ENCODE peak calls at places on chromosomes 1 and 21, in six cellular contexts. One of them, this sample, is unnamed.

GRCh38 chr21:45868086-45868485 is 113.5 kb upstream of the COL6A1 start:
- DNase-seq in ureter: peak
- DNase-seq in GM12892: no peak
- DNase-seq in Kasumi-1: no peak
- DNase-seq in activated CD4-positive, alpha-beta T cell treated with anti-CD3 and anti-CD28 coated beads, Interleukin-2, amount 10 ng/mL, durations not matched to agents 7 days and 5 days: no peak
- DNase-seq in activated naive CD8-positive, alpha-beta T cell treated with anti-CD3 and anti-CD28 coated beads, Interleukin-2, amount 50 U/mL, for 24 hours: no peak
- DNase-seq in this sample: no peak

GRCh38 chr1:151711044-151711800 is 5.4 kb downstream of the CELF3 start:
- DNase-seq in activated naive CD8-positive, alpha-beta T cell treated with anti-CD3 and anti-CD28 coated beads, Interleukin-2, amount 50 U/mL, for 24 hours: no peak
- DNase-seq in ureter: no peak
- DNase-seq in activated CD4-positive, alpha-beta T cell treated with anti-CD3 and anti-CD28 coated beads, Interleukin-2, amount 10 ng/mL, durations not matched to agents 7 days and 5 days: no peak
- DNase-seq in GM12892: no peak
- DNase-seq in Kasumi-1: no peak
- DNase-seq in this sample: no peak

GRCh38 chr1:42784946-42785693 is at the start of gene TMEM269:
- DNase-seq in ureter: peak
- DNase-seq in activated naive CD8-positive, alpha-beta T cell treated with anti-CD3 and anti-CD28 coated beads, Interleukin-2, amount 50 U/mL, for 24 hours: peak
- DNase-seq in Kasumi-1: no peak
- DNase-seq in activated CD4-positive, alpha-beta T cell treated with anti-CD3 and anti-CD28 coated beads, Interleukin-2, amount 10 ng/mL, durations not matched to agents 7 days and 5 days: peak
- DNase-seq in GM12892: no peak
- DNase-seq in this sample: peak

GRCh38 chr1:182484531-182485257 is 34.7 kb downstream of the RGSL1 start:
- DNase-seq in ureter: no peak
- DNase-seq in activated naive CD8-positive, alpha-beta T cell treated with anti-CD3 and anti-CD28 coated beads, Interleukin-2, amount 50 U/mL, for 24 hours: peak
- DNase-seq in Kasumi-1: peak
- DNase-seq in GM12892: peak
- DNase-seq in activated CD4-positive, alpha-beta T cell treated with anti-CD3 and anti-CD28 coated beads, Interleukin-2, amount 10 ng/mL, durations not matched to agents 7 days and 5 days: no peak
- DNase-seq in this sample: no peak

GRCh38 chr1:221334082-221334481 is 407.8 kb downstream of the DUSP10 start:
- DNase-seq in activated CD4-positive, alpha-beta T cell treated with anti-CD3 and anti-CD28 coated beads, Interleukin-2, amount 10 ng/mL, durations not matched to agents 7 days and 5 days: no peak
- DNase-seq in activated naive CD8-positive, alpha-beta T cell treated with anti-CD3 and anti-CD28 coated beads, Interleukin-2, amount 50 U/mL, for 24 hours: no peak
- DNase-seq in Kasumi-1: peak
- DNase-seq in GM12892: no peak
- DNase-seq in ureter: no peak
- DNase-seq in this sample: peak

GRCh38 chr1:20484526-20485462 is 1.2 kb downstream of the CAMK2N1 start:
- DNase-seq in Kasumi-1: no peak
- DNase-seq in activated naive CD8-positive, alpha-beta T cell treated with anti-CD3 and anti-CD28 coated beads, Interleukin-2, amount 50 U/mL, for 24 hours: no peak
- DNase-seq in GM12892: no peak
- DNase-seq in activated CD4-positive, alpha-beta T cell treated with anti-CD3 and anti-CD28 coated beads, Interleukin-2, amount 10 ng/mL, durations not matched to agents 7 days and 5 days: no peak
- DNase-seq in ureter: no peak
- DNase-seq in this sample: peak

GRCh38 chr1:198465201-198466144 is 75.0 kb downstream of the ATP6V1G3 start:
- DNase-seq in Kasumi-1: peak
- DNase-seq in activated CD4-positive, alpha-beta T cell treated with anti-CD3 and anti-CD28 coated beads, Interleukin-2, amount 10 ng/mL, durations not matched to agents 7 days and 5 days: no peak
- DNase-seq in activated naive CD8-positive, alpha-beta T cell treated with anti-CD3 and anti-CD28 coated beads, Interleukin-2, amount 50 U/mL, for 24 hours: no peak
- DNase-seq in GM12892: no peak
- DNase-seq in ureter: no peak
- DNase-seq in this sample: peak

GRCh38 chr1:228830954-228831481 is 95.7 kb downstream of the RHOU start:
- DNase-seq in GM12892: peak
- DNase-seq in ureter: no peak
- DNase-seq in activated naive CD8-positive, alpha-beta T cell treated with anti-CD3 and anti-CD28 coated beads, Interleukin-2, amount 50 U/mL, for 24 hours: no peak
- DNase-seq in activated CD4-positive, alpha-beta T cell treated with anti-CD3 and anti-CD28 coated beads, Interleukin-2, amount 10 ng/mL, durations not matched to agents 7 days and 5 days: no peak
- DNase-seq in Kasumi-1: no peak
- DNase-seq in this sample: no peak

GRCh38 chr1:247906504-247907047 is 11.2 kb downstream of the OR2W3 start:
- DNase-seq in Kasumi-1: peak
- DNase-seq in GM12892: no peak
- DNase-seq in ureter: no peak
- DNase-seq in activated naive CD8-positive, alpha-beta T cell treated with anti-CD3 and anti-CD28 coated beads, Interleukin-2, amount 50 U/mL, for 24 hours: no peak
- DNase-seq in activated CD4-positive, alpha-beta T cell treated with anti-CD3 and anti-CD28 coated beads, Interleukin-2, amount 10 ng/mL, durations not matched to agents 7 days and 5 days: no peak
- DNase-seq in this sample: peak

GRCh38 chr1:201275266-201275666 is 8.0 kb upstream of the PKP1 start:
- DNase-seq in Kasumi-1: no peak
- DNase-seq in activated naive CD8-positive, alpha-beta T cell treated with anti-CD3 and anti-CD28 coated beads, Interleukin-2, amount 50 U/mL, for 24 hours: no peak
- DNase-seq in GM12892: no peak
- DNase-seq in ureter: peak
- DNase-seq in activated CD4-positive, alpha-beta T cell treated with anti-CD3 and anti-CD28 coated beads, Interleukin-2, amount 10 ng/mL, durations not matched to agents 7 days and 5 days: no peak
- DNase-seq in this sample: no peak

GRCh38 chr1:2412773-2413494 is 570 bp upstream of the PEX10 start:
- DNase-seq in activated CD4-positive, alpha-beta T cell treated with anti-CD3 and anti-CD28 coated beads, Interleukin-2, amount 10 ng/mL, durations not matched to agents 7 days and 5 days: peak
- DNase-seq in GM12892: peak
- DNase-seq in Kasumi-1: peak
- DNase-seq in ureter: no peak
- DNase-seq in activated naive CD8-positive, alpha-beta T cell treated with anti-CD3 and anti-CD28 coated beads, Interleukin-2, amount 50 U/mL, for 24 hours: peak
- DNase-seq in this sample: no peak

GRCh38 chr1:20712210-20712577 is 5.6 kb downstream of the KIF17 start:
- DNase-seq in ureter: no peak
- DNase-seq in Kasumi-1: no peak
- DNase-seq in activated CD4-positive, alpha-beta T cell treated with anti-CD3 and anti-CD28 coated beads, Interleukin-2, amount 10 ng/mL, durations not matched to agents 7 days and 5 days: no peak
- DNase-seq in activated naive CD8-positive, alpha-beta T cell treated with anti-CD3 and anti-CD28 coated beads, Interleukin-2, amount 50 U/mL, for 24 hours: no peak
- DNase-seq in GM12892: no peak
- DNase-seq in this sample: no peak

GRCh38 chr1:172990598-172991215 is 60.0 kb downstream of the TNFSF18 start:
- DNase-seq in Kasumi-1: no peak
- DNase-seq in activated naive CD8-positive, alpha-beta T cell treated with anti-CD3 and anti-CD28 coated beads, Interleukin-2, amount 50 U/mL, for 24 hours: no peak
- DNase-seq in activated CD4-positive, alpha-beta T cell treated with anti-CD3 and anti-CD28 coated beads, Interleukin-2, amount 10 ng/mL, durations not matched to agents 7 days and 5 days: no peak
- DNase-seq in GM12892: no peak
- DNase-seq in ureter: no peak
- DNase-seq in this sample: peak

GRCh38 chr1:90614872-90615271 is 102.2 kb downstream of the BARHL2 start:
- DNase-seq in Kasumi-1: peak
- DNase-seq in GM12892: no peak
- DNase-seq in activated CD4-positive, alpha-beta T cell treated with anti-CD3 and anti-CD28 coated beads, Interleukin-2, amount 10 ng/mL, durations not matched to agents 7 days and 5 days: no peak
- DNase-seq in ureter: no peak
- DNase-seq in activated naive CD8-positive, alpha-beta T cell treated with anti-CD3 and anti-CD28 coated beads, Interleukin-2, amount 50 U/mL, for 24 hours: no peak
- DNase-seq in this sample: no peak

GRCh38 chr1:236558069-236558468 is 34.3 kb downstream of the LGALS8 start:
- DNase-seq in GM12892: no peak
- DNase-seq in ureter: no peak
- DNase-seq in Kasumi-1: no peak
- DNase-seq in activated CD4-positive, alpha-beta T cell treated with anti-CD3 and anti-CD28 coated beads, Interleukin-2, amount 10 ng/mL, durations not matched to agents 7 days and 5 days: no peak
- DNase-seq in activated naive CD8-positive, alpha-beta T cell treated with anti-CD3 and anti-CD28 coated beads, Interleukin-2, amount 50 U/mL, for 24 hours: no peak
- DNase-seq in this sample: no peak

GRCh38 chr1:96145486-96145885 is 576.1 kb upstream of the PTBP2 start:
- DNase-seq in activated naive CD8-positive, alpha-beta T cell treated with anti-CD3 and anti-CD28 coated beads, Interleukin-2, amount 50 U/mL, for 24 hours: no peak
- DNase-seq in GM12892: no peak
- DNase-seq in activated CD4-positive, alpha-beta T cell treated with anti-CD3 and anti-CD28 coated beads, Interleukin-2, amount 10 ng/mL, durations not matched to agents 7 days and 5 days: no peak
- DNase-seq in Kasumi-1: no peak
- DNase-seq in ureter: no peak
- DNase-seq in this sample: no peak

GRCh38 chr1:230167419-230167852 is 100.4 kb downstream of the GALNT2 start:
- DNase-seq in activated naive CD8-positive, alpha-beta T cell treated with anti-CD3 and anti-CD28 coated beads, Interleukin-2, amount 50 U/mL, for 24 hours: peak
- DNase-seq in GM12892: peak
- DNase-seq in Kasumi-1: peak
- DNase-seq in activated CD4-positive, alpha-beta T cell treated with anti-CD3 and anti-CD28 coated beads, Interleukin-2, amount 10 ng/mL, durations not matched to agents 7 days and 5 days: peak
- DNase-seq in ureter: peak
- DNase-seq in this sample: peak

GRCh38 chr1:205929812-205930577 is 13.3 kb downstream of the SLC26A9 start:
- DNase-seq in GM12892: no peak
- DNase-seq in Kasumi-1: no peak
- DNase-seq in activated CD4-positive, alpha-beta T cell treated with anti-CD3 and anti-CD28 coated beads, Interleukin-2, amount 10 ng/mL, durations not matched to agents 7 days and 5 days: no peak
- DNase-seq in activated naive CD8-positive, alpha-beta T cell treated with anti-CD3 and anti-CD28 coated beads, Interleukin-2, amount 50 U/mL, for 24 hours: no peak
- DNase-seq in ureter: no peak
- DNase-seq in this sample: no peak

GRCh38 chr1:119449964-119450363 is 35.0 kb downstream of the HSD3B2 start:
- DNase-seq in activated naive CD8-positive, alpha-beta T cell treated with anti-CD3 and anti-CD28 coated beads, Interleukin-2, amount 50 U/mL, for 24 hours: no peak
- DNase-seq in ureter: no peak
- DNase-seq in Kasumi-1: peak
- DNase-seq in GM12892: no peak
- DNase-seq in activated CD4-positive, alpha-beta T cell treated with anti-CD3 and anti-CD28 coated beads, Interleukin-2, amount 10 ng/mL, durations not matched to agents 7 days and 5 days: no peak
- DNase-seq in this sample: no peak

GRCh38 chr21:35428489-35428888 is 379.4 kb upstream of the RUNX1 start:
- DNase-seq in activated naive CD8-positive, alpha-beta T cell treated with anti-CD3 and anti-CD28 coated beads, Interleukin-2, amount 50 U/mL, for 24 hours: peak
- DNase-seq in Kasumi-1: peak
- DNase-seq in GM12892: no peak
- DNase-seq in activated CD4-positive, alpha-beta T cell treated with anti-CD3 and anti-CD28 coated beads, Interleukin-2, amount 10 ng/mL, durations not matched to agents 7 days and 5 days: peak
- DNase-seq in ureter: no peak
- DNase-seq in this sample: no peak

GRCh38 chr21:45803613-45804340 is 160.3 kb downstream of the PCBP3 start:
- DNase-seq in GM12892: no peak
- DNase-seq in ureter: no peak
- DNase-seq in activated naive CD8-positive, alpha-beta T cell treated with anti-CD3 and anti-CD28 coated beads, Interleukin-2, amount 50 U/mL, for 24 hours: no peak
- DNase-seq in activated CD4-positive, alpha-beta T cell treated with anti-CD3 and anti-CD28 coated beads, Interleukin-2, amount 10 ng/mL, durations not matched to agents 7 days and 5 days: no peak
- DNase-seq in Kasumi-1: no peak
- DNase-seq in this sample: no peak

GRCh38 chr1:14924012-14924452 is 229.5 kb upstream of the TMEM51 start:
- DNase-seq in activated naive CD8-positive, alpha-beta T cell treated with anti-CD3 and anti-CD28 coated beads, Interleukin-2, amount 50 U/mL, for 24 hours: peak
- DNase-seq in GM12892: peak
- DNase-seq in activated CD4-positive, alpha-beta T cell treated with anti-CD3 and anti-CD28 coated beads, Interleukin-2, amount 10 ng/mL, durations not matched to agents 7 days and 5 days: peak
- DNase-seq in Kasumi-1: no peak
- DNase-seq in ureter: peak
- DNase-seq in this sample: peak

GRCh38 chr1:53162621-53163020 is 20.2 kb upstream of the SLC1A7 start:
- DNase-seq in GM12892: no peak
- DNase-seq in ureter: no peak
- DNase-seq in Kasumi-1: no peak
- DNase-seq in activated CD4-positive, alpha-beta T cell treated with anti-CD3 and anti-CD28 coated beads, Interleukin-2, amount 10 ng/mL, durations not matched to agents 7 days and 5 days: no peak
- DNase-seq in activated naive CD8-positive, alpha-beta T cell treated with anti-CD3 and anti-CD28 coated beads, Interleukin-2, amount 50 U/mL, for 24 hours: no peak
- DNase-seq in this sample: no peak

GRCh38 chr1:4045397-4046010 is 145.4 kb upstream of the C1orf174 start:
- DNase-seq in Kasumi-1: no peak
- DNase-seq in ureter: no peak
- DNase-seq in activated naive CD8-positive, alpha-beta T cell treated with anti-CD3 and anti-CD28 coated beads, Interleukin-2, amount 50 U/mL, for 24 hours: no peak
- DNase-seq in activated CD4-positive, alpha-beta T cell treated with anti-CD3 and anti-CD28 coated beads, Interleukin-2, amount 10 ng/mL, durations not matched to agents 7 days and 5 days: no peak
- DNase-seq in GM12892: no peak
- DNase-seq in this sample: no peak

GRCh38 chr1:214551436-214552173 is at the start of gene PTPN14:
- DNase-seq in ureter: peak
- DNase-seq in Kasumi-1: peak
- DNase-seq in activated naive CD8-positive, alpha-beta T cell treated with anti-CD3 and anti-CD28 coated beads, Interleukin-2, amount 50 U/mL, for 24 hours: peak
- DNase-seq in activated CD4-positive, alpha-beta T cell treated with anti-CD3 and anti-CD28 coated beads, Interleukin-2, amount 10 ng/mL, durations not matched to agents 7 days and 5 days: no peak
- DNase-seq in GM12892: peak
- DNase-seq in this sample: peak

GRCh38 chr1:30856260-30856790 is 52.2 kb downstream of the SDC3 start:
- DNase-seq in Kasumi-1: no peak
- DNase-seq in activated naive CD8-positive, alpha-beta T cell treated with anti-CD3 and anti-CD28 coated beads, Interleukin-2, amount 50 U/mL, for 24 hours: no peak
- DNase-seq in activated CD4-positive, alpha-beta T cell treated with anti-CD3 and anti-CD28 coated beads, Interleukin-2, amount 10 ng/mL, durations not matched to agents 7 days and 5 days: no peak
- DNase-seq in GM12892: no peak
- DNase-seq in ureter: no peak
- DNase-seq in this sample: no peak

GRCh38 chr1:55262822-55263221 is 47.7 kb upstream of the USP24 start:
- DNase-seq in activated naive CD8-positive, alpha-beta T cell treated with anti-CD3 and anti-CD28 coated beads, Interleukin-2, amount 50 U/mL, for 24 hours: no peak
- DNase-seq in ureter: no peak
- DNase-seq in activated CD4-positive, alpha-beta T cell treated with anti-CD3 and anti-CD28 coated beads, Interleukin-2, amount 10 ng/mL, durations not matched to agents 7 days and 5 days: no peak
- DNase-seq in GM12892: no peak
- DNase-seq in Kasumi-1: no peak
- DNase-seq in this sample: no peak

GRCh38 chr1:67674260-67675011 is 10.6 kb upstream of the GADD45A start:
- DNase-seq in activated naive CD8-positive, alpha-beta T cell treated with anti-CD3 and anti-CD28 coated beads, Interleukin-2, amount 50 U/mL, for 24 hours: peak
- DNase-seq in Kasumi-1: peak
- DNase-seq in activated CD4-positive, alpha-beta T cell treated with anti-CD3 and anti-CD28 coated beads, Interleukin-2, amount 10 ng/mL, durations not matched to agents 7 days and 5 days: peak
- DNase-seq in GM12892: no peak
- DNase-seq in ureter: no peak
- DNase-seq in this sample: peak

This sample was measured in endothelial cell of umbilical vein.